ENCODE peak calls at places on chromosomes 12 and 14, in four cellular contexts. K is activated T-helper 1 cell treated with Interleukin-2 at 50 U/mL for 16 hours; I is NCI-H774; O is activated CD4-positive, CD25-positive, alpha-beta regulatory T cell. H is an unnamed sample.

GRCh38 chr12:116299548-116300150 is 22.2 kb upstream of the MED13L start:
- DNase-seq in K (no peak), I (no peak), O (no peak), H (no peak)

GRCh38 chr12:121858662-121859572 is at the start of gene HPD:
- DNase-seq in K (no peak), I (no peak), O (no peak), H (no peak)

GRCh38 chr12:95738024-95738611 is 52.4 kb downstream of the NTN4 start:
- DNase-seq in K (no peak), I (no peak), O (no peak), H (no peak)

GRCh38 chr14:51004801-51005526 is 60.7 kb upstream of the PYGL start:
- DNase-seq in K (no peak), I (no peak), O (no peak), H (no peak)

GRCh38 chr12:7512528-7512927 is 9.0 kb upstream of the CD163 start:
- DNase-seq in K (no peak), I (no peak), O (no peak), H (peak)

GRCh38 chr12:94676011-94676709 is 25.8 kb upstream of the TMCC3 start:
- DNase-seq in K (no peak), I (no peak), O (no peak), H (no peak)

GRCh38 chr14:68219407-68219806 is 399.8 kb downstream of the RAD51B start:
- DNase-seq in K (no peak), I (no peak), O (no peak), H (no peak)

GRCh38 chr12:112828534-112828933 is 37.0 kb downstream of the RPH3A start:
- DNase-seq in K (no peak), I (no peak), O (no peak), H (no peak)

GRCh38 chr12:43742106-43742505 is 16.5 kb downstream of the PUS7L start:
- DNase-seq in K (no peak), I (no peak), O (no peak), H (no peak)

GRCh38 chr14:52563120-52563519 is 10.5 kb downstream of the GPR137C start:
- DNase-seq in K (no peak), I (no peak), O (no peak), H (peak)

GRCh38 chr14:53167602-53168328 is 14.6 kb upstream of the DDHD1 start:
- DNase-seq in K (no peak), I (no peak), O (no peak), H (no peak)

GRCh38 chr12:42759622-42760273 is 170.2 kb upstream of the PRICKLE1 start:
- DNase-seq in K (no peak), I (no peak), O (no peak), H (no peak)

GRCh38 chr12:118821386-118821928 is 159.9 kb upstream of the SRRM4 start:
- DNase-seq in K (no peak), I (no peak), O (no peak), H (no peak)

GRCh38 chr12:106022568-106023012 is 116.2 kb downstream of the NUAK1 start:
- DNase-seq in K (no peak), I (no peak), O (no peak), H (no peak)

GRCh38 chr14:53792909-53793308 is 163.7 kb downstream of the BMP4 start:
- DNase-seq in K (no peak), I (no peak), O (no peak), H (no peak)

GRCh38 chr14:101878222-101879211 is 85.9 kb upstream of the DYNC1H1 start:
- DNase-seq in K (no peak), I (no peak), O (no peak), H (no peak)

GRCh38 chr12:45425426-45425825 is 209.5 kb downstream of the ANO6 start:
- DNase-seq in K (no peak), I (no peak), O (no peak), H (no peak)

GRCh38 chr14:68137704-68138619 is 318.4 kb downstream of the RAD51B start:
- DNase-seq in K (no peak), I (no peak), O (no peak), H (peak)

GRCh38 chr12:124622326-124622725 is 54.9 kb upstream of the NCOR2 start:
- DNase-seq in K (no peak), I (no peak), O (no peak), H (no peak)

GRCh38 chr14:103833711-103834110 is 13.7 kb downstream of the PPP1R13B start:
- DNase-seq in K (no peak), I (no peak), O (no peak), H (no peak)

GRCh38 chr12:24226745-24227350 is 277.4 kb upstream of the SOX5 start:
- DNase-seq in K (no peak), I (no peak), O (no peak), H (peak)

GRCh38 chr12:27780612-27781408 is 774 bp upstream of the MANSC4 start:
- DNase-seq in K (peak), I (no peak), O (no peak), H (peak)

GRCh38 chr14:60915781-60916180 is 65.1 kb downstream of the TRMT5 start:
- DNase-seq in K (no peak), I (no peak), O (no peak), H (no peak)

GRCh38 chr12:661720-662486 is 1.3 kb downstream of the NINJ2 start:
- DNase-seq in K (no peak), I (no peak), O (no peak), H (no peak)

H was measured in A673.